ENCODE peak calls at places on chromosomes 13 and 19, in four cellular contexts. One of them, this sample, is unnamed.

GRCh38 chr19:30450945-30451344 is 78.8 kb downstream of the ZNF536 start:
- DNase-seq in WTC11: no peak
- DNase-seq in K562: no peak
- DNase-seq in HepG2: no peak
- DNase-seq in this sample: no peak

GRCh38 chr13:105979131-105979530 is 556.3 kb downstream of the EFNB2 start:
- DNase-seq in HepG2: no peak
- DNase-seq in K562: no peak
- DNase-seq in WTC11: no peak
- DNase-seq in this sample: no peak

GRCh38 chr19:46932346-46932745 is 71.5 kb downstream of the ARHGAP35 start:
- DNase-seq in K562: no peak
- DNase-seq in HepG2: no peak
- DNase-seq in WTC11: no peak
- DNase-seq in this sample: no peak

GRCh38 chr13:110297011-110297410 is 9.9 kb downstream of the COL4A1 start:
- DNase-seq in HepG2: no peak
- DNase-seq in WTC11: no peak
- DNase-seq in K562: no peak
- DNase-seq in this sample: no peak

GRCh38 chr13:21420706-21421105 is 38.4 kb downstream of the ZDHHC20 start:
- DNase-seq in K562: no peak
- DNase-seq in WTC11: no peak
- DNase-seq in HepG2: no peak
- DNase-seq in this sample: no peak

GRCh38 chr13:95643471-95643813 is 1.1 kb downstream of the DZIP1 start:
- DNase-seq in WTC11: no peak
- DNase-seq in HepG2: peak; percentile 6
- DNase-seq in K562: no peak
- DNase-seq in this sample: peak; percentile 10

GRCh38 chr13:76684336-76684735 is 201.9 kb downstream of the KCTD12 start:
- DNase-seq in HepG2: no peak
- DNase-seq in K562: no peak
- DNase-seq in WTC11: no peak
- DNase-seq in this sample: no peak

GRCh38 chr19:43820861-43821215 is 6.3 kb upstream of the ZNF283 start:
- DNase-seq in WTC11: no peak
- DNase-seq in HepG2: no peak
- DNase-seq in K562: no peak
- DNase-seq in this sample: no peak

GRCh38 chr13:51806571-51806970 is 2.6 kb upstream of the DHRS12 start:
- DNase-seq in WTC11: no peak
- DNase-seq in K562: no peak
- DNase-seq in HepG2: no peak
- DNase-seq in this sample: no peak

GRCh38 chr19:54390942-54391577 is 24.2 kb upstream of the TTYH1 start:
- DNase-seq in WTC11: peak; percentile 77
- DNase-seq in HepG2: peak; percentile 70
- DNase-seq in K562: peak; percentile 41
- DNase-seq in this sample: peak; percentile 52

GRCh38 chr13:25906211-25906661 is 145.6 kb downstream of the SHISA2 start:
- DNase-seq in WTC11: no peak
- DNase-seq in HepG2: no peak
- DNase-seq in K562: no peak
- DNase-seq in this sample: no peak

GRCh38 chr13:72145383-72145782 is 278.4 kb upstream of the DACH1 start:
- DNase-seq in K562: no peak
- DNase-seq in WTC11: no peak
- DNase-seq in HepG2: no peak
- DNase-seq in this sample: no peak

GRCh38 chr19:29326849-29327840 is 114.2 kb upstream of the UQCRFS1 start:
- DNase-seq in K562: no peak
- DNase-seq in WTC11: no peak
- DNase-seq in HepG2: no peak
- DNase-seq in this sample: no peak

GRCh38 chr19:18232540-18233223 is 6.4 kb upstream of the PDE4C start:
- DNase-seq in HepG2: no peak
- DNase-seq in WTC11: peak; percentile 81
- DNase-seq in K562: peak; percentile 72
- DNase-seq in this sample: peak; percentile 64

GRCh38 chr19:18501832-18502231 is 20.0 kb downstream of the ELL start:
- DNase-seq in HepG2: no peak
- DNase-seq in K562: no peak
- DNase-seq in WTC11: no peak
- DNase-seq in this sample: no peak

GRCh38 chr19:55581145-55581827 is 638 bp upstream of the ZNF579 start:
- DNase-seq in K562: peak; percentile 37
- DNase-seq in WTC11: peak; percentile 66
- DNase-seq in HepG2: peak; percentile 20
- DNase-seq in this sample: no peak

GRCh38 chr13:106906431-106906996 is 338.6 kb upstream of the ARGLU1 start:
- DNase-seq in K562: no peak
- DNase-seq in HepG2: no peak
- DNase-seq in WTC11: no peak
- DNase-seq in this sample: no peak

GRCh38 chr19:47296036-47296435 is 13.6 kb upstream of the C5AR1 start:
- DNase-seq in WTC11: peak; percentile 88
- DNase-seq in HepG2: peak; percentile 76
- DNase-seq in K562: peak; percentile 80
- DNase-seq in this sample: peak; percentile 76

GRCh38 chr13:62014299-62014698 is 598.6 kb upstream of the PCDH20 start:
- DNase-seq in K562: no peak
- DNase-seq in WTC11: no peak
- DNase-seq in HepG2: peak; percentile 9
- DNase-seq in this sample: peak; percentile 77

GRCh38 chr13:44732503-44733098 is 156.5 kb upstream of the TSC22D1 start:
- DNase-seq in K562: no peak
- DNase-seq in WTC11: no peak
- DNase-seq in HepG2: peak; percentile 92
- DNase-seq in this sample: no peak

DNA sequence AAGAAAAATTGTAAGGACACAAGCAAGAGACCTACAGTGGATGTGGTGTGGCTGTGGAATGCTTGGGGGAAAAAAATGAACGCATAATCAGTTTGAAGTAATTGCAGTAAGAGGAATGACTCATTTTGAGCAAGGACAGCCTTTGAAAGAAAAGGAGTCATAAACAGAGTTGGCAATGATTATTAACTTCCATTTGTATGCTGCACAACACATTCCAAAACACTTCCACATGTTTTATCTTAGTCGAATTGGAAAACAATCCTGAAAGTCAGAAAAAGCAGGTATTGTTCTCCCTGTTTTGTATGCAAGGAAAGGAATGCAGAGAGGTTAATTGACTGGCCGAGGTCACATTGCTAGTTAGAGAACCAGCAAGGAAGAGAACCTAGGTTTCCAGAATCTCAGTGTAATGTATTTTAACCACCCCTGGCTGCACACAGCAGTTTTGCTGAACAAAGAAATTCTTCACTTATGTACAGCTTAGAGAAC is 630.0 kb upstream of the MIR17HG start:
- DNase-seq in K562: no peak
- DNase-seq in WTC11: no peak
- DNase-seq in HepG2: no peak
- DNase-seq in this sample: no peak
- TF ChIP-seq SP1 in K562: no peak
- TF ChIP-seq SP1 in WTC11: no peak
- TF ChIP-seq SP1 in HepG2: no peak
- TF ChIP-seq SP1 in this sample: no peak

DNA sequence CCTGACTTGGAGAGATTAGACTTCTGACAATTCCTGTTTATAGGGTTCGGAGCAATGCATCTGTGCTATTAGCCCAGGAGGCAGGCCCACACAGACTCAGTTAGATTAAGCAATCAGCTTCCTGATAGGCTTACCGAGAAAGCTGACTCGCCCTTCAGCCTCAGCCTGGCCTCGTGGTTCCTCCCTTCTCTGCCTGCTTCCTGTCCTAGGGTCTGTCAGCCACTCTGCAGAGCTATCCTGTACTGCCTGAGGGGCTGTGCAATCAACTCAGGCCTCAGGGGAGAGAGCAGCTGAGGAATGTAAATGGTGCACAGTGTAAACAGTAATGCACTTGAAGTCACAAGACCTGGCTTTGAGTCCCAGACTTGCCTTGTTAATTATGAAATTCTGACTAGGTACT is 30.7 kb downstream of the HTR2A start:
- DNase-seq in K562: no peak
- DNase-seq in WTC11: peak; percentile 22
- DNase-seq in HepG2: peak; percentile 4
- DNase-seq in this sample: peak; percentile 21
- TF ChIP-seq ELF4 in K562: no peak
- TF ChIP-seq ELF4 in WTC11: no peak
- TF ChIP-seq ELF4 in HepG2: no peak
- TF ChIP-seq ELF4 in this sample: no peak

GRCh38 chr13:113820813-113821651 is 42.8 kb downstream of the GAS6 start:
- DNase-seq in HepG2: no peak
- DNase-seq in WTC11: no peak
- DNase-seq in K562: peak; percentile 41
- DNase-seq in this sample: no peak
- TF ChIP-seq SP1 in HepG2: no peak
- TF ChIP-seq SP1 in WTC11: no peak
- TF ChIP-seq SP1 in K562: no peak
- TF ChIP-seq SP1 in this sample: no peak

DNA sequence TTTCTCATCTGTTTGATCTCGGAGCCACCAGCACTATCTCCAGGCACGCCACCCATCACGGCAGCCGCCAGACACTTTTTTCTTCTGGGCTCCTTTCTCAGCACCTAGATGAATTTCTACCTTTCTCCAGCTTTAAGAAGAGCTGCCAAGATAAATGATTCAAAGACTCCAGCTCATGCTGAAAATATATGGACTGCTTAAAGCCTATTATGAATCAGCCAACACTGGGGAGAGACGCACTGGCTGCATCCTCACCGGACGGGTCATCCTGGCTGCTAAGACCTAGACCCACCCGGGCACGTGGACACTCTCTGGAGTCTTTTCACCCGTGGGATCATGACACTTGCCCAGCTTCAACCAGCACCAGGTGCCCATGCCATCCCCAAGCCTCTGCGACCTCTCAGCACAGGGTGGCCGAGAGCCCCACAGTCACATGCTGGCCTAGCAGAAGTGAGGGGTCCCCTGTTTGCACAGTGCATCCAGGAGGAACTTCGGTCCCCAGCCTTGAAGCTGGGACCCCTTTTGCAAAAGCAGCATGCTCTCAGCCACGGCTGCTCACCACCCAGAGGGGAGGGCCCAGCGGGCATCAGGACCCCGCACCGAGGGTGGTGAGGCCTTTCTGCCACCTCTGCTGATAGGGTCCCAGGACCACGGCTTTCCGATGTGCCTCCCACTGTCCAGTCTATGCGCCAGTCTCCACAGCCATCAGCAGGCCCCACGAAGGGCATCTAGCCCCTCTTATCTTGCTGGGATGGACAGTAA is 72.8 kb downstream of the CEBPG start:
- DNase-seq in HepG2: no peak
- DNase-seq in WTC11: peak; percentile 5
- DNase-seq in K562: no peak
- DNase-seq in this sample: no peak
- TF ChIP-seq ELF4 in HepG2: no peak
- TF ChIP-seq ELF4 in WTC11: no peak
- TF ChIP-seq ELF4 in K562: no peak
- TF ChIP-seq ELF4 in this sample: no peak

GRCh38 chr13:99796175-99796819 is 175.3 kb downstream of the ZIC5 start:
- DNase-seq in HepG2: peak; percentile 29
- DNase-seq in WTC11: peak; percentile 72
- DNase-seq in K562: peak; percentile 33
- DNase-seq in this sample: peak; percentile 36
- TF ChIP-seq SP1 in HepG2: no peak
- TF ChIP-seq SP1 in WTC11: no peak
- TF ChIP-seq SP1 in K562: no peak
- TF ChIP-seq SP1 in this sample: no peak

GRCh38 chr13:24218977-24219376 is 58.5 kb downstream of the SPATA13 start:
- DNase-seq in HepG2: no peak
- DNase-seq in WTC11: no peak
- DNase-seq in K562: no peak
- DNase-seq in this sample: no peak

GRCh38 chr13:24216176-24216575 is 55.7 kb downstream of the SPATA13 start:
- DNase-seq in K562: no peak
- DNase-seq in HepG2: no peak
- DNase-seq in WTC11: no peak
- DNase-seq in this sample: no peak

GRCh38 chr13:24215732-24216131 is 55.2 kb downstream of the SPATA13 start:
- DNase-seq in HepG2: no peak
- DNase-seq in K562: no peak
- DNase-seq in WTC11: no peak
- DNase-seq in this sample: no peak

GRCh38 chr13:24218320-24218719 is 57.8 kb downstream of the SPATA13 start:
- DNase-seq in WTC11: no peak
- DNase-seq in K562: no peak
- DNase-seq in HepG2: no peak
- DNase-seq in this sample: no peak

DNA sequence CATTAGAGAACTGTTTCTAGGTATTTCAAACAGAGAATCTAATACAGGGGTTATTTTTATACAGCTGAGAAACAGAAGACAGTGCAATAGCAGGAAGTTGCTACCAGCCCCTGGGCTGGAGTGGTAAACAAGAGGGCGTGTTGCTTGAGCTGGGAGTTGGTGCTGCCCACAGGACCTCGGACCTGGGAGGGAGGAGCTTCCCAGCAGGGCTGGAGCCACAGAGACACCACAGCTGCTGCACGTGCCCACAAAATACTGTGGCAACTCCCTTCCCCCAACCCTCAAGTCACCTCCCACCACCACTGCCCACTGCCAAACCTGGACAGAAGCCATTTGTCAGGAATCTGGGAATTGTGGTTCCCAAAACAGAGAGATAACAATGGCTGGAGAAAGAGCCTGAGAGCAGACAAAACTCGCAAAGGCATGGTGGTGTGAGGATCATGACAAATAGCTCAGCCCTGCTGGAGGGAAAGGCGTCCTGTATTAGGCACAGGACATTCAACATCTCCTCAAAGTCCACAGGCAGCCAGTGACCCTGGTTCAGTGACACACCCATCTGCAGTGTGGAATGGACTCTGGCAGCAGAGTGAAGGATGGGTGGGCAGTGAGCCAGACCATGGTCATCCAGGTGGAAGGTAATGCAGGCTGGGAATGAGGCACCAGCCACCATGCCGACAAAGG is 57.2 kb downstream of the SPATA13 start:
- DNase-seq in K562: no peak
- DNase-seq in HepG2: peak; percentile 72
- DNase-seq in WTC11: no peak
- DNase-seq in this sample: no peak
- TF ChIP-seq ELF4 in K562: no peak
- TF ChIP-seq ELF4 in HepG2: no peak
- TF ChIP-seq ELF4 in WTC11: no peak
- TF ChIP-seq ELF4 in this sample: no peak